ENCODE peak calls at places on chromosome 7, in six cellular contexts. One of them, this sample, is unnamed.

GRCh38 chr7:2929321-2930201 is 85.5 kb upstream of the GNA12 start:
- DNase-seq in esophagus muscularis mucosa: no peak
- DNase-seq in A673: no peak
- DNase-seq in heart right ventricle: no peak
- DNase-seq in GM10248: no peak
- DNase-seq in IMR-90: no peak
- DNase-seq in this sample: no peak

GRCh38 chr7:141073641-141074161 is at the start of gene TMEM178B:
- DNase-seq in A673: peak; percentile 2
- DNase-seq in IMR-90: no peak
- DNase-seq in esophagus muscularis mucosa: no peak
- DNase-seq in GM10248: peak; percentile 20
- DNase-seq in heart right ventricle: peak; percentile 11
- DNase-seq in this sample: peak; percentile 59

GRCh38 chr7:40808409-40808942 is 673.7 kb downstream of the SUGCT start:
- DNase-seq in GM10248: no peak
- DNase-seq in heart right ventricle: no peak
- DNase-seq in IMR-90: peak; percentile 90
- DNase-seq in esophagus muscularis mucosa: no peak
- DNase-seq in A673: no peak
- DNase-seq in this sample: no peak

GRCh38 chr7:22231141-22231540 is 125.8 kb downstream of the RAPGEF5 start:
- DNase-seq in IMR-90: no peak
- DNase-seq in A673: no peak
- DNase-seq in heart right ventricle: no peak
- DNase-seq in GM10248: no peak
- DNase-seq in esophagus muscularis mucosa: no peak
- DNase-seq in this sample: no peak

GRCh38 chr7:72751978-72752377 is 76.0 kb downstream of the TYW1B start:
- DNase-seq in esophagus muscularis mucosa: no peak
- DNase-seq in IMR-90: no peak
- DNase-seq in A673: peak; percentile 46
- DNase-seq in GM10248: no peak
- DNase-seq in heart right ventricle: no peak
- DNase-seq in this sample: peak; percentile 71

GRCh38 chr7:84123903-84124573 is 70.6 kb downstream of the SEMA3A start:
- DNase-seq in A673: no peak
- DNase-seq in GM10248: no peak
- DNase-seq in heart right ventricle: no peak
- DNase-seq in IMR-90: peak; percentile 79
- DNase-seq in esophagus muscularis mucosa: no peak
- DNase-seq in this sample: no peak

GRCh38 chr7:129160161-129160911 is 15.8 kb downstream of the TSPAN33 start:
- DNase-seq in A673: no peak
- DNase-seq in heart right ventricle: no peak
- DNase-seq in IMR-90: no peak
- DNase-seq in esophagus muscularis mucosa: no peak
- DNase-seq in GM10248: no peak
- DNase-seq in this sample: peak; percentile 39

GRCh38 chr7:45072131-45073030 is 16.4 kb downstream of the NACAD start:
- DNase-seq in heart right ventricle: no peak
- DNase-seq in IMR-90: no peak
- DNase-seq in esophagus muscularis mucosa: no peak
- DNase-seq in GM10248: no peak
- DNase-seq in A673: no peak
- DNase-seq in this sample: no peak

GRCh38 chr7:29748286-29749099 is 57.8 kb upstream of the WIPF3 start:
- DNase-seq in esophagus muscularis mucosa: no peak
- DNase-seq in GM10248: no peak
- DNase-seq in heart right ventricle: no peak
- DNase-seq in IMR-90: peak; percentile 45
- DNase-seq in A673: peak; percentile 71
- DNase-seq in this sample: no peak

GRCh38 chr7:100176096-100176835 is 915 bp downstream of the GPC2 start:
- DNase-seq in heart right ventricle: no peak
- DNase-seq in GM10248: no peak
- DNase-seq in esophagus muscularis mucosa: no peak
- DNase-seq in A673: no peak
- DNase-seq in IMR-90: no peak
- DNase-seq in this sample: no peak

GRCh38 chr7:28055161-28055544 is 125.4 kb downstream of the JAZF1 start:
- DNase-seq in heart right ventricle: no peak
- DNase-seq in GM10248: no peak
- DNase-seq in A673: no peak
- DNase-seq in esophagus muscularis mucosa: no peak
- DNase-seq in IMR-90: peak; percentile 37
- DNase-seq in this sample: no peak

GRCh38 chr7:117111532-117111931 is 158.2 kb downstream of the ST7 start:
- DNase-seq in heart right ventricle: no peak
- DNase-seq in esophagus muscularis mucosa: no peak
- DNase-seq in IMR-90: no peak
- DNase-seq in GM10248: no peak
- DNase-seq in A673: no peak
- DNase-seq in this sample: no peak

GRCh38 chr7:126574838-126575250 is 677.9 kb downstream of the GRM8 start:
- DNase-seq in IMR-90: no peak
- DNase-seq in heart right ventricle: no peak
- DNase-seq in A673: peak; percentile 3
- DNase-seq in GM10248: no peak
- DNase-seq in esophagus muscularis mucosa: no peak
- DNase-seq in this sample: peak; percentile 18

GRCh38 chr7:1843921-1844335 is 173.9 kb downstream of the ELFN1 start:
- DNase-seq in GM10248: peak; percentile 59
- DNase-seq in esophagus muscularis mucosa: no peak
- DNase-seq in heart right ventricle: no peak
- DNase-seq in IMR-90: no peak
- DNase-seq in A673: no peak
- DNase-seq in this sample: peak; percentile 22

GRCh38 chr7:2281556-2281955 is 32.7 kb downstream of the SNX8 start:
- DNase-seq in IMR-90: peak; percentile 55
- DNase-seq in heart right ventricle: no peak
- DNase-seq in GM10248: no peak
- DNase-seq in esophagus muscularis mucosa: no peak
- DNase-seq in A673: no peak
- DNase-seq in this sample: no peak

GRCh38 chr7:25815711-25816110 is 336.3 kb upstream of the NFE2L3 start:
- DNase-seq in heart right ventricle: no peak
- DNase-seq in A673: no peak
- DNase-seq in GM10248: no peak
- DNase-seq in esophagus muscularis mucosa: no peak
- DNase-seq in IMR-90: no peak
- DNase-seq in this sample: no peak

GRCh38 chr7:77657427-77658331 is 38.6 kb upstream of the RSBN1L start:
- DNase-seq in GM10248: peak; percentile 51
- DNase-seq in A673: peak; percentile 77
- DNase-seq in esophagus muscularis mucosa: no peak
- DNase-seq in heart right ventricle: no peak
- DNase-seq in IMR-90: peak; percentile 43
- DNase-seq in this sample: no peak

GRCh38 chr7:128406147-128406985 is 3.4 kb downstream of the IMPDH1 start:
- DNase-seq in heart right ventricle: no peak
- DNase-seq in A673: no peak
- DNase-seq in GM10248: no peak
- DNase-seq in esophagus muscularis mucosa: no peak
- DNase-seq in IMR-90: no peak
- DNase-seq in this sample: no peak

GRCh38 chr7:19107392-19108147 is 9.9 kb downstream of the TWIST1 start:
- DNase-seq in GM10248: no peak
- DNase-seq in esophagus muscularis mucosa: no peak
- DNase-seq in A673: peak; percentile 76
- DNase-seq in heart right ventricle: peak; percentile 18
- DNase-seq in IMR-90: peak; percentile 68
- DNase-seq in this sample: no peak

DNA sequence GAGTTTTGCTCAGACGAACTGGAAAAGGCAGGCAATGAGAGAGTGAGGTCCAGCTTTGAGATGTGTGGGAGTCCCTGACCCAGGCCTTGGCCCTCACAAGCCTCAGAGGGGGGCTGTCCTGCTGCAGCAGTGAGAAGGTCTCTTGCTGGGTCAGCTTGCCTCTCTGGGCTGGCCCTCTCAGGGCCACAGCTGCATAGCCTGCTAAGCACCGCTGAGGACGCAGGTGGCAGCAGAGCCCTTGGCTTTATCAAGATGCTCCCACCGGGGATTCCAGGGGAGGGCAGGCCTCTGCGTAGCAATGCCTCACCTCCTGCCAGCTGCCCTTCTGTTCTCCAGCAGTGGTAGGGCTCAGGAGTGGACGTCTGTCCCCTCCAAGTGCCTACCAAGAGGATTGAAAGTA is 128.7 kb downstream of the COBL start:
- DNase-seq in esophagus muscularis mucosa: no peak
- DNase-seq in heart right ventricle: peak; percentile 47
- DNase-seq in A673: no peak
- DNase-seq in GM10248: no peak
- DNase-seq in IMR-90: no peak
- DNase-seq in this sample: peak; percentile 86
- TF ChIP-seq CTCF in esophagus muscularis mucosa: peak; percentile 31
- TF ChIP-seq CTCF in heart right ventricle: peak; percentile 48
- TF ChIP-seq CTCF in A673: no peak
- TF ChIP-seq CTCF in GM10248: no peak
- TF ChIP-seq CTCF in IMR-90: no peak
- TF ChIP-seq CTCF in this sample: peak; percentile 16

DNA sequence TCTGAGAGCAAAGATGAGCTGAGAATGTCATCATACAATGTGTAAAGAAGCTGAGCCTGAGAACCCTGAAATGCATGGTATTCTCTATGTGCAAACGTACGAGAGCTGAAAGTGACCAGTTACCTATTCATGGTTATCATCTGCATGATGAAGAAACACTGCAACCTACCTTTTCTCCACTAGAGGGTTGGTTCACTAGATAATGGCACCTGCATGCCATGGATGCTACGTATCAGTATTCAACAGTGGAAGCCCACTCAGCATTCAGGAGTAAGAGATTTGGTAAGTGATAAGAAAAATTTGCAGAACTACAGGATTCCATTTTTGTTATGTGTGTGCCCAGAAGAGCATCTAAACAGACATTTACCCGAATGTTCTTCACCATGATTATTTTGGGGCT is 145.4 kb downstream of the PTPRN2 start:
- DNase-seq in IMR-90: no peak
- DNase-seq in esophagus muscularis mucosa: no peak
- DNase-seq in heart right ventricle: no peak
- DNase-seq in GM10248: no peak
- DNase-seq in A673: no peak
- DNase-seq in this sample: no peak
- TF ChIP-seq CTCF in IMR-90: no peak
- TF ChIP-seq CTCF in esophagus muscularis mucosa: peak; percentile 6
- TF ChIP-seq CTCF in heart right ventricle: no peak
- TF ChIP-seq CTCF in GM10248: no peak
- TF ChIP-seq CTCF in A673: peak; percentile 26
- TF ChIP-seq CTCF in this sample: peak; percentile 63

DNA sequence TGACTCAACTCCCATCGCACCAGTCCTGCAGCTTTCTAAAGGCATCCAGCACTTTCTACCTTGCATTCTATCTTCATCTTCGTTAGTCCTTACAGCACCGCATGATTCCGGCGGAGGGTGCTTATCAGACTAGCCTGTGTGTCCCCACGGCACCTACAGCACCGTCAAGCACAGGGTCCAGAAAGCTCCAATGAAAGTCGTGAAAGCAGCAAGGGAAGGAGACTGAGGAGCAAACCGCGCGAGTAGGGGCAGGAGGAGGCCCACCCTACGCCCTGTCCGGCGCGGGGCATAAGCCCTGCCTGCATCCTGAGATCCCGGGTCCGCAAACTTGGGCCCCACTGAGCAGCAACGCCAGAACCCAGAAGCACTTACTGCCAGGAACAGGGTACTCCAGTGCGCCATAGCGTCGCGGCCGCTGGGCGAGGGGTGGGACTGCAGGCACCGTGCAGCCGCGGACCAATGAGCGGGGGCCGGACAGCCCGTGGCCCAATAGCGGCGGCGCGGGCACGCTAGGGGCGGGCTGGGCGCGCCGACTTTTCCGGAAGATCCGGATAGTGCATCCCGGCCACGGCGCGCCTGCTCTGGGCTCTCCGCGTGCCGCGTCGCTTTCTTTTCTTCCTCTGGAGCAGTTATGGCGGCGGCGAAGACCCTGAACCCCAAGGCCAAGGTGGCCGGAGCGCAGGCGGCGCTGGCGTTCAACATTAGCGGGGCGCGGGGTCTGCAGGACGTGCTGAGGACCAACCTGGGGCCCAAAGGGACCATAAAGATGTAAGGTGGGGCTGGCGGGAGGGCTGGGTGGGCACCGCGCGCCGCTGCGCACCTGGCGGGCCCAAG is 122.1 kb upstream of the VKORC1L1 start:
- DNase-seq in GM10248: peak; percentile 96
- DNase-seq in esophagus muscularis mucosa: peak; percentile 97
- DNase-seq in A673: peak; percentile 95
- DNase-seq in heart right ventricle: peak; percentile 92
- DNase-seq in IMR-90: peak; percentile 84
- DNase-seq in this sample: peak; percentile 95
- TF ChIP-seq CTCF in GM10248: no peak
- TF ChIP-seq CTCF in esophagus muscularis mucosa: no peak
- TF ChIP-seq CTCF in A673: no peak
- TF ChIP-seq CTCF in heart right ventricle: no peak
- TF ChIP-seq CTCF in IMR-90: no peak
- TF ChIP-seq CTCF in this sample: peak; percentile 18

GRCh38 chr7:152406491-152406890 is 29.3 kb downstream of the KMT2C start:
- DNase-seq in A673: no peak
- DNase-seq in GM10248: no peak
- DNase-seq in IMR-90: no peak
- DNase-seq in heart right ventricle: no peak
- DNase-seq in esophagus muscularis mucosa: no peak
- DNase-seq in this sample: no peak

GRCh38 chr7:152414779-152415178 is 21.0 kb downstream of the KMT2C start:
- DNase-seq in GM10248: no peak
- DNase-seq in IMR-90: no peak
- DNase-seq in A673: no peak
- DNase-seq in heart right ventricle: no peak
- DNase-seq in esophagus muscularis mucosa: no peak
- DNase-seq in this sample: no peak

DNA sequence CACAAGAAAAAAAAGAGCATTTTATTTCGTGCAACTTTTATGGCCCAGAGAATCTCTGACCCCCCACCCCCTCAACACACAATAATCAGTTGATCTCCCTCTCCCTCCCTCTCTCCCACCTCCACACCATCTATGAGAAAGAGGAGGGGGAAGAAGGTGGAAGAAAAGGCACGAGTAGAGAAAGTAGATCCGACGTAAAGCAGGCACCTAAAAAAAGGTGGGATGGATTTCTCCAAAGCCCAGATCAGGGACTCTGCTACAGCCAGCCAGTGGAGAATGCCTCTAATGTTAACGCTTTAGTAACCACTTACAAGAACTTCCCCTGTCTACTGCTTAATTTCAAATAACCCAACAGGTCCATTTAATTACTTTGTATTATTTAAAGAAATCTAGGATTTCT is 24.4 kb downstream of the KMT2C start:
- DNase-seq in A673: no peak
- DNase-seq in heart right ventricle: no peak
- DNase-seq in GM10248: no peak
- DNase-seq in esophagus muscularis mucosa: no peak
- DNase-seq in IMR-90: no peak
- DNase-seq in this sample: no peak
- TF ChIP-seq CTCF in A673: no peak
- TF ChIP-seq CTCF in heart right ventricle: no peak
- TF ChIP-seq CTCF in GM10248: no peak
- TF ChIP-seq CTCF in esophagus muscularis mucosa: no peak
- TF ChIP-seq CTCF in IMR-90: no peak
- TF ChIP-seq CTCF in this sample: no peak